ENCODE peak calls at places on chromosomes 12 and 14, in eight cellular contexts. One of them, this sample, is unnamed.

GRCh38 chr14:78297843-78298242 is 127.7 kb downstream of the NRXN3 start:
- DNase-seq in NCI-H2107: no peak
- DNase-seq in HS-27A: no peak
- DNase-seq in progenitor cell of endocrine pancreas: no peak
- DNase-seq in stimulated activated CD4-positive, alpha-beta T cell treated with anti-CD3 and anti-CD28 coated beads, Interleukin-2, amount 100 ng/mL, for 48 hours: no peak
- DNase-seq in epithelial cell of esophagus: no peak
- DNase-seq in astrocyte of the spinal cord: no peak
- DNase-seq in activated naive CD4-positive, alpha-beta T cell treated with anti-CD3 and anti-CD28 coated beads, Interleukin-2, amount 10 ng/mL, durations not matched to agents 7 days and 5 days: no peak
- DNase-seq in this sample: no peak

GRCh38 chr12:34390846-34391700 is 368.8 kb downstream of the ALG10 start:
- DNase-seq in NCI-H2107: no peak
- DNase-seq in HS-27A: no peak
- DNase-seq in progenitor cell of endocrine pancreas: no peak
- DNase-seq in stimulated activated CD4-positive, alpha-beta T cell treated with anti-CD3 and anti-CD28 coated beads, Interleukin-2, amount 100 ng/mL, for 48 hours: no peak
- DNase-seq in epithelial cell of esophagus: no peak
- DNase-seq in astrocyte of the spinal cord: no peak
- DNase-seq in activated naive CD4-positive, alpha-beta T cell treated with anti-CD3 and anti-CD28 coated beads, Interleukin-2, amount 10 ng/mL, durations not matched to agents 7 days and 5 days: peak
- DNase-seq in this sample: no peak

GRCh38 chr14:95463173-95463901 is 53.1 kb downstream of the SYNE3 start:
- DNase-seq in NCI-H2107: peak
- DNase-seq in HS-27A: no peak
- DNase-seq in progenitor cell of endocrine pancreas: no peak
- DNase-seq in stimulated activated CD4-positive, alpha-beta T cell treated with anti-CD3 and anti-CD28 coated beads, Interleukin-2, amount 100 ng/mL, for 48 hours: no peak
- DNase-seq in epithelial cell of esophagus: no peak
- DNase-seq in astrocyte of the spinal cord: no peak
- DNase-seq in activated naive CD4-positive, alpha-beta T cell treated with anti-CD3 and anti-CD28 coated beads, Interleukin-2, amount 10 ng/mL, durations not matched to agents 7 days and 5 days: peak
- DNase-seq in this sample: no peak

GRCh38 chr12:57694459-57695019 is 607 bp downstream of the OS9 start:
- DNase-seq in NCI-H2107: peak
- DNase-seq in HS-27A: no peak
- DNase-seq in progenitor cell of endocrine pancreas: no peak
- DNase-seq in stimulated activated CD4-positive, alpha-beta T cell treated with anti-CD3 and anti-CD28 coated beads, Interleukin-2, amount 100 ng/mL, for 48 hours: no peak
- DNase-seq in epithelial cell of esophagus: peak
- DNase-seq in astrocyte of the spinal cord: peak
- DNase-seq in activated naive CD4-positive, alpha-beta T cell treated with anti-CD3 and anti-CD28 coated beads, Interleukin-2, amount 10 ng/mL, durations not matched to agents 7 days and 5 days: peak
- DNase-seq in this sample: no peak

GRCh38 chr14:51652168-51653095 is 722 bp downstream of the FRMD6 start:
- DNase-seq in NCI-H2107: no peak
- DNase-seq in HS-27A: no peak
- DNase-seq in progenitor cell of endocrine pancreas: peak
- DNase-seq in stimulated activated CD4-positive, alpha-beta T cell treated with anti-CD3 and anti-CD28 coated beads, Interleukin-2, amount 100 ng/mL, for 48 hours: no peak
- DNase-seq in epithelial cell of esophagus: no peak
- DNase-seq in astrocyte of the spinal cord: peak
- DNase-seq in activated naive CD4-positive, alpha-beta T cell treated with anti-CD3 and anti-CD28 coated beads, Interleukin-2, amount 10 ng/mL, durations not matched to agents 7 days and 5 days: peak
- DNase-seq in this sample: no peak

GRCh38 chr12:1610072-1610643 is 15.8 kb upstream of the FBXL14 start:
- DNase-seq in NCI-H2107: no peak
- DNase-seq in HS-27A: no peak
- DNase-seq in progenitor cell of endocrine pancreas: no peak
- DNase-seq in stimulated activated CD4-positive, alpha-beta T cell treated with anti-CD3 and anti-CD28 coated beads, Interleukin-2, amount 100 ng/mL, for 48 hours: no peak
- DNase-seq in epithelial cell of esophagus: no peak
- DNase-seq in astrocyte of the spinal cord: no peak
- DNase-seq in activated naive CD4-positive, alpha-beta T cell treated with anti-CD3 and anti-CD28 coated beads, Interleukin-2, amount 10 ng/mL, durations not matched to agents 7 days and 5 days: no peak
- DNase-seq in this sample: no peak

GRCh38 chr12:90622431-90622830 is 332.5 kb downstream of the CCER1 start:
- DNase-seq in NCI-H2107: no peak
- DNase-seq in HS-27A: no peak
- DNase-seq in progenitor cell of endocrine pancreas: no peak
- DNase-seq in stimulated activated CD4-positive, alpha-beta T cell treated with anti-CD3 and anti-CD28 coated beads, Interleukin-2, amount 100 ng/mL, for 48 hours: no peak
- DNase-seq in epithelial cell of esophagus: peak
- DNase-seq in astrocyte of the spinal cord: peak
- DNase-seq in activated naive CD4-positive, alpha-beta T cell treated with anti-CD3 and anti-CD28 coated beads, Interleukin-2, amount 10 ng/mL, durations not matched to agents 7 days and 5 days: no peak
- DNase-seq in this sample: no peak

GRCh38 chr12:77151030-77151429 is 85.7 kb upstream of the E2F7 start:
- DNase-seq in NCI-H2107: no peak
- DNase-seq in HS-27A: no peak
- DNase-seq in progenitor cell of endocrine pancreas: no peak
- DNase-seq in stimulated activated CD4-positive, alpha-beta T cell treated with anti-CD3 and anti-CD28 coated beads, Interleukin-2, amount 100 ng/mL, for 48 hours: no peak
- DNase-seq in epithelial cell of esophagus: peak
- DNase-seq in astrocyte of the spinal cord: no peak
- DNase-seq in activated naive CD4-positive, alpha-beta T cell treated with anti-CD3 and anti-CD28 coated beads, Interleukin-2, amount 10 ng/mL, durations not matched to agents 7 days and 5 days: no peak
- DNase-seq in this sample: no peak

GRCh38 chr12:7806863-7807487 is 17.8 kb downstream of the NANOG start:
- DNase-seq in NCI-H2107: no peak
- DNase-seq in HS-27A: peak
- DNase-seq in progenitor cell of endocrine pancreas: peak
- DNase-seq in stimulated activated CD4-positive, alpha-beta T cell treated with anti-CD3 and anti-CD28 coated beads, Interleukin-2, amount 100 ng/mL, for 48 hours: peak
- DNase-seq in epithelial cell of esophagus: peak
- DNase-seq in astrocyte of the spinal cord: peak
- DNase-seq in activated naive CD4-positive, alpha-beta T cell treated with anti-CD3 and anti-CD28 coated beads, Interleukin-2, amount 10 ng/mL, durations not matched to agents 7 days and 5 days: peak
- DNase-seq in this sample: peak

GRCh38 chr12:121992059-121992879 is 29.4 kb upstream of the BCL7A start:
- DNase-seq in NCI-H2107: no peak
- DNase-seq in HS-27A: peak
- DNase-seq in progenitor cell of endocrine pancreas: no peak
- DNase-seq in stimulated activated CD4-positive, alpha-beta T cell treated with anti-CD3 and anti-CD28 coated beads, Interleukin-2, amount 100 ng/mL, for 48 hours: peak
- DNase-seq in epithelial cell of esophagus: peak
- DNase-seq in astrocyte of the spinal cord: peak
- DNase-seq in activated naive CD4-positive, alpha-beta T cell treated with anti-CD3 and anti-CD28 coated beads, Interleukin-2, amount 10 ng/mL, durations not matched to agents 7 days and 5 days: peak
- DNase-seq in this sample: peak

GRCh38 chr12:115898670-115899069 is 378.8 kb downstream of the MED13L start:
- DNase-seq in NCI-H2107: no peak
- DNase-seq in HS-27A: no peak
- DNase-seq in progenitor cell of endocrine pancreas: no peak
- DNase-seq in stimulated activated CD4-positive, alpha-beta T cell treated with anti-CD3 and anti-CD28 coated beads, Interleukin-2, amount 100 ng/mL, for 48 hours: no peak
- DNase-seq in epithelial cell of esophagus: no peak
- DNase-seq in astrocyte of the spinal cord: no peak
- DNase-seq in activated naive CD4-positive, alpha-beta T cell treated with anti-CD3 and anti-CD28 coated beads, Interleukin-2, amount 10 ng/mL, durations not matched to agents 7 days and 5 days: no peak
- DNase-seq in this sample: no peak

GRCh38 chr12:131941987-131942341 is 7.8 kb upstream of the EP400 start:
- DNase-seq in NCI-H2107: no peak
- DNase-seq in HS-27A: no peak
- DNase-seq in progenitor cell of endocrine pancreas: no peak
- DNase-seq in stimulated activated CD4-positive, alpha-beta T cell treated with anti-CD3 and anti-CD28 coated beads, Interleukin-2, amount 100 ng/mL, for 48 hours: no peak
- DNase-seq in epithelial cell of esophagus: no peak
- DNase-seq in astrocyte of the spinal cord: no peak
- DNase-seq in activated naive CD4-positive, alpha-beta T cell treated with anti-CD3 and anti-CD28 coated beads, Interleukin-2, amount 10 ng/mL, durations not matched to agents 7 days and 5 days: peak
- DNase-seq in this sample: no peak

GRCh38 chr12:52871291-52871961 is 22.6 kb upstream of the KRT78 start:
- DNase-seq in NCI-H2107: no peak
- DNase-seq in HS-27A: peak
- DNase-seq in progenitor cell of endocrine pancreas: no peak
- DNase-seq in stimulated activated CD4-positive, alpha-beta T cell treated with anti-CD3 and anti-CD28 coated beads, Interleukin-2, amount 100 ng/mL, for 48 hours: no peak
- DNase-seq in epithelial cell of esophagus: peak
- DNase-seq in astrocyte of the spinal cord: peak
- DNase-seq in activated naive CD4-positive, alpha-beta T cell treated with anti-CD3 and anti-CD28 coated beads, Interleukin-2, amount 10 ng/mL, durations not matched to agents 7 days and 5 days: no peak
- DNase-seq in this sample: peak

GRCh38 chr12:55729592-55730446 is 1.0 kb upstream of the CD63 start:
- DNase-seq in NCI-H2107: peak
- DNase-seq in HS-27A: peak
- DNase-seq in progenitor cell of endocrine pancreas: peak
- DNase-seq in stimulated activated CD4-positive, alpha-beta T cell treated with anti-CD3 and anti-CD28 coated beads, Interleukin-2, amount 100 ng/mL, for 48 hours: peak
- DNase-seq in epithelial cell of esophagus: peak
- DNase-seq in astrocyte of the spinal cord: peak
- DNase-seq in activated naive CD4-positive, alpha-beta T cell treated with anti-CD3 and anti-CD28 coated beads, Interleukin-2, amount 10 ng/mL, durations not matched to agents 7 days and 5 days: peak
- DNase-seq in this sample: no peak

GRCh38 chr14:34122650-34123049 is 171.8 kb upstream of the EGLN3 start:
- DNase-seq in NCI-H2107: no peak
- DNase-seq in HS-27A: no peak
- DNase-seq in progenitor cell of endocrine pancreas: no peak
- DNase-seq in stimulated activated CD4-positive, alpha-beta T cell treated with anti-CD3 and anti-CD28 coated beads, Interleukin-2, amount 100 ng/mL, for 48 hours: no peak
- DNase-seq in epithelial cell of esophagus: no peak
- DNase-seq in astrocyte of the spinal cord: no peak
- DNase-seq in activated naive CD4-positive, alpha-beta T cell treated with anti-CD3 and anti-CD28 coated beads, Interleukin-2, amount 10 ng/mL, durations not matched to agents 7 days and 5 days: no peak
- DNase-seq in this sample: no peak

GRCh38 chr12:58028294-58028693 is 86.9 kb downstream of the ATP23 start:
- DNase-seq in NCI-H2107: no peak
- DNase-seq in HS-27A: no peak
- DNase-seq in progenitor cell of endocrine pancreas: no peak
- DNase-seq in stimulated activated CD4-positive, alpha-beta T cell treated with anti-CD3 and anti-CD28 coated beads, Interleukin-2, amount 100 ng/mL, for 48 hours: no peak
- DNase-seq in epithelial cell of esophagus: peak
- DNase-seq in astrocyte of the spinal cord: no peak
- DNase-seq in activated naive CD4-positive, alpha-beta T cell treated with anti-CD3 and anti-CD28 coated beads, Interleukin-2, amount 10 ng/mL, durations not matched to agents 7 days and 5 days: no peak
- DNase-seq in this sample: no peak

GRCh38 chr14:96757456-96757855 is 39.7 kb upstream of the VRK1 start:
- DNase-seq in NCI-H2107: no peak
- DNase-seq in HS-27A: no peak
- DNase-seq in progenitor cell of endocrine pancreas: no peak
- DNase-seq in stimulated activated CD4-positive, alpha-beta T cell treated with anti-CD3 and anti-CD28 coated beads, Interleukin-2, amount 100 ng/mL, for 48 hours: no peak
- DNase-seq in epithelial cell of esophagus: no peak
- DNase-seq in astrocyte of the spinal cord: no peak
- DNase-seq in activated naive CD4-positive, alpha-beta T cell treated with anti-CD3 and anti-CD28 coated beads, Interleukin-2, amount 10 ng/mL, durations not matched to agents 7 days and 5 days: no peak
- DNase-seq in this sample: no peak

GRCh38 chr14:99744873-99745224 is 48.4 kb upstream of the EML1 start:
- DNase-seq in NCI-H2107: no peak
- DNase-seq in HS-27A: no peak
- DNase-seq in progenitor cell of endocrine pancreas: no peak
- DNase-seq in stimulated activated CD4-positive, alpha-beta T cell treated with anti-CD3 and anti-CD28 coated beads, Interleukin-2, amount 100 ng/mL, for 48 hours: no peak
- DNase-seq in epithelial cell of esophagus: peak
- DNase-seq in astrocyte of the spinal cord: no peak
- DNase-seq in activated naive CD4-positive, alpha-beta T cell treated with anti-CD3 and anti-CD28 coated beads, Interleukin-2, amount 10 ng/mL, durations not matched to agents 7 days and 5 days: no peak
- DNase-seq in this sample: no peak

GRCh38 chr14:61563162-61563511 is 132.2 kb upstream of the HIF1A start:
- DNase-seq in NCI-H2107: peak
- DNase-seq in HS-27A: no peak
- DNase-seq in progenitor cell of endocrine pancreas: no peak
- DNase-seq in stimulated activated CD4-positive, alpha-beta T cell treated with anti-CD3 and anti-CD28 coated beads, Interleukin-2, amount 100 ng/mL, for 48 hours: no peak
- DNase-seq in epithelial cell of esophagus: no peak
- DNase-seq in astrocyte of the spinal cord: no peak
- DNase-seq in activated naive CD4-positive, alpha-beta T cell treated with anti-CD3 and anti-CD28 coated beads, Interleukin-2, amount 10 ng/mL, durations not matched to agents 7 days and 5 days: no peak
- DNase-seq in this sample: no peak

GRCh38 chr12:89878327-89878726 is 169.7 kb upstream of the ATP2B1 start:
- DNase-seq in NCI-H2107: no peak
- DNase-seq in HS-27A: no peak
- DNase-seq in progenitor cell of endocrine pancreas: no peak
- DNase-seq in stimulated activated CD4-positive, alpha-beta T cell treated with anti-CD3 and anti-CD28 coated beads, Interleukin-2, amount 100 ng/mL, for 48 hours: no peak
- DNase-seq in epithelial cell of esophagus: no peak
- DNase-seq in astrocyte of the spinal cord: no peak
- DNase-seq in activated naive CD4-positive, alpha-beta T cell treated with anti-CD3 and anti-CD28 coated beads, Interleukin-2, amount 10 ng/mL, durations not matched to agents 7 days and 5 days: no peak
- DNase-seq in this sample: no peak

GRCh38 chr12:6180300-6181051 is 19.7 kb upstream of the CD9 start:
- DNase-seq in NCI-H2107: no peak
- DNase-seq in HS-27A: peak
- DNase-seq in progenitor cell of endocrine pancreas: no peak
- DNase-seq in stimulated activated CD4-positive, alpha-beta T cell treated with anti-CD3 and anti-CD28 coated beads, Interleukin-2, amount 100 ng/mL, for 48 hours: no peak
- DNase-seq in epithelial cell of esophagus: peak
- DNase-seq in astrocyte of the spinal cord: peak
- DNase-seq in activated naive CD4-positive, alpha-beta T cell treated with anti-CD3 and anti-CD28 coated beads, Interleukin-2, amount 10 ng/mL, durations not matched to agents 7 days and 5 days: no peak
- DNase-seq in this sample: peak

GRCh38 chr12:5556033-5556614 is 124.2 kb downstream of the NTF3 start:
- DNase-seq in NCI-H2107: no peak
- DNase-seq in HS-27A: no peak
- DNase-seq in progenitor cell of endocrine pancreas: no peak
- DNase-seq in stimulated activated CD4-positive, alpha-beta T cell treated with anti-CD3 and anti-CD28 coated beads, Interleukin-2, amount 100 ng/mL, for 48 hours: peak
- DNase-seq in epithelial cell of esophagus: no peak
- DNase-seq in astrocyte of the spinal cord: no peak
- DNase-seq in activated naive CD4-positive, alpha-beta T cell treated with anti-CD3 and anti-CD28 coated beads, Interleukin-2, amount 10 ng/mL, durations not matched to agents 7 days and 5 days: no peak
- DNase-seq in this sample: no peak

GRCh38 chr12:56293785-56294184 is 6.3 kb downstream of the CS start:
- DNase-seq in NCI-H2107: no peak
- DNase-seq in HS-27A: no peak
- DNase-seq in progenitor cell of endocrine pancreas: no peak
- DNase-seq in stimulated activated CD4-positive, alpha-beta T cell treated with anti-CD3 and anti-CD28 coated beads, Interleukin-2, amount 100 ng/mL, for 48 hours: no peak
- DNase-seq in epithelial cell of esophagus: no peak
- DNase-seq in astrocyte of the spinal cord: no peak
- DNase-seq in activated naive CD4-positive, alpha-beta T cell treated with anti-CD3 and anti-CD28 coated beads, Interleukin-2, amount 10 ng/mL, durations not matched to agents 7 days and 5 days: no peak
- DNase-seq in this sample: no peak

This sample was measured in fibroblast of the conjunctiva.